ENCODE peak calls at places on chromosomes 11 and 22, in five cellular contexts. J is A549, Y is K562, E is GM12878, D is HepG2. M is an unnamed sample.

GRCh38 chr11:33089776-33090175 is 50.4 kb downstream of the TCP11L1 start:
- DNase-seq in Y (no peak), E (no peak), D (no peak), J (peak), M (no peak)

GRCh38 chr11:82038151-82038550 is 695.5 kb downstream of the FAM181B start:
- DNase-seq in D (no peak), E (no peak), Y (no peak), J (no peak), M (no peak)

GRCh38 chr22:46107753-46108563 is 42.4 kb upstream of the PPARA start:
- DNase-seq in Y (no peak), E (no peak), D (no peak), J (no peak), M (no peak)

GRCh38 chr11:77324508-77324907 is 23.0 kb upstream of the GDPD4 start:
- DNase-seq in Y (no peak), J (no peak), D (no peak), E (no peak), M (no peak)

GRCh38 chr11:99687320-99687719 is 666.6 kb downstream of the CNTN5 start:
- DNase-seq in Y (no peak), E (no peak), J (no peak), D (no peak), M (no peak)

GRCh38 chr11:117717485-117718314 is 79.3 kb downstream of the DSCAML1 start:
- DNase-seq in J (peak), E (no peak), D (peak), Y (no peak), M (peak)

GRCh38 chr22:37803195-37803635 is 4.5 kb upstream of the GCAT start:
- DNase-seq in J (no peak), E (no peak), D (peak), Y (peak), M (no peak)

GRCh38 chr11:74677131-74677530 is 54.1 kb downstream of the CHRDL2 start:
- DNase-seq in J (no peak), D (no peak), E (no peak), Y (no peak), M (no peak)

GRCh38 chr11:69353696-69354544 is 60.0 kb downstream of the MYEOV start:
- DNase-seq in Y (no peak), D (no peak), E (no peak), J (no peak), M (peak)

GRCh38 chr11:124891390-124891861 is 6.2 kb downstream of the ROBO4 start:
- DNase-seq in E (no peak), Y (no peak), J (no peak), D (no peak), M (no peak)

GRCh38 chr11:43376594-43376993 is 17.9 kb downstream of the TTC17 start:
- DNase-seq in J (peak), Y (no peak), E (no peak), D (peak), M (no peak)

GRCh38 chr22:19870153-19871022 is 15.7 kb upstream of the GNB1L start:
- DNase-seq in J (no peak), E (no peak), D (peak), Y (no peak), M (no peak)

GRCh38 chr22:20056161-20056560 is 23.9 kb upstream of the DGCR8 start:
- DNase-seq in D (no peak), Y (no peak), J (no peak), E (no peak), M (no peak)

GRCh38 chr11:41879186-41879738 is 419.8 kb upstream of the LRRC4C start:
- DNase-seq in J (peak), D (no peak), Y (no peak), E (no peak), M (no peak)

GRCh38 chr11:116535954-116536353 is 236.8 kb downstream of the BUD13 start:
- DNase-seq in E (no peak), Y (no peak), D (no peak), J (no peak), M (no peak)
- TF ChIP-seq KDM1A in E (no peak), Y (no peak), D (no peak), J (no peak), M (no peak)

GRCh38 chr22:27080191-27080590 is 422.8 kb downstream of the MIAT start:
- DNase-seq in J (no peak), E (no peak), Y (no peak), D (no peak), M (no peak)

GRCh38 chr22:27074016-27074415 is 416.6 kb downstream of the MIAT start:
- DNase-seq in J (no peak), E (no peak), D (no peak), Y (no peak), M (no peak)

GRCh38 chr22:27075891-27076290 is 418.5 kb downstream of the MIAT start:
- DNase-seq in Y (no peak), E (no peak), D (no peak), J (no peak), M (no peak)

GRCh38 chr22:27075028-27075678 is 417.8 kb downstream of the MIAT start:
- DNase-seq in E (no peak), J (no peak), Y (no peak), D (no peak), M (peak)
- TF ChIP-seq KDM1A in E (no peak), J (no peak), Y (no peak), D (no peak), M (peak)

DNA sequence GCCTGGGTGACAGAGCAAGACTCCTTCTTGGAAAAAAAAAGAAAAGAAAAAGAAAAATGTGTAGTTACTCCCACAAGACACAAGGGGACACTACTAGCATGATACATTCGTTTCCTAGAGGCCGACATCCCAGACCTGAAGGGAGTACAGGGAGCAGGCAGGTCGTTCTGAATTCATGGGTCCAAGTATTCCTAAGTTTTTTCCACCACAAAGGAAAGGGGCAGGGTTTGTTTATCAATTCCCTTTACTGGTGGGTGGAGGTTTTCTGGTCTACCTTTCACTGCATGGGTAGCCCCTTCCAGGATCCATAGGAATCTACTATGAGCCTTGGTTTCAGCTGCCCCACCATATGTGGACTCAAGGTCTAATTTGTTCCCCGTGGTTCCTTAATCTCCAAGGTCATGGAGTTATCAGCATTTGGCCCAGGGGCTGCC is 11.8 kb downstream of the TIGD3 start:
- DNase-seq in Y (peak), J (peak), D (peak), E (no peak), M (no peak)
- TF ChIP-seq KDM1A in Y (no peak), J (no peak), D (no peak), E (no peak), M (no peak)

DNA sequence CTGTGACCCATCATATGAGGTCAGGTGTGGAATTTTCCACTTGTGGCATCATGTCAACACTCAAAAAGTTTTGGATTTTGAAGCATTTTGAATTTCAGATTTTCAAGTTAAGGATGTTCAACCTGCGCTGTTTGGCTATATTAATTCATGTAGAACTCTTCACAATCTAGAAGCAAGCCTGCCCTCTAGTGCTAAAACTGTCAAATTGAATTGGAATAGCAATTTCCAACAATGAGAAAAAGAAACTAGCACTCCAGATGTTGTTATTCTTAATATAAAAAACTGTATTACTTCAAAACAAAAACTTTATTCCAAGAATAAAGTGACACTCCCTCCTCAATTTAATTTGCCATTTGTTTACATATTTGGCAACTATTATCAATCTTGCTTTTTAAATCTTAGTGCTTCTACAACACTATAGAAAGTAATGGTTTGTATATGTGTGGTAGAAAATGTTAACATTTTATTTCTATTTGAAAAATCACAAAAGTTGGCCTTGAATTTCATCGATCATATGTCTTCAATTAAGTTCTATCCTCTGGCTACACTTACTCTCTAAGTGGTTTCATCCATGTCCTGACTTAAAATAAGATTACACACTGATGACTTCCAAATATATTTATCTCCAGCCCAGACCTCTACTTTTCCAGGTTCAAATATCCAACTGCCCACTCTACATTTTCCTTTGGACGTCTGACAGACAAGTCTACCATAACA is 36.6 kb downstream of the DCUN1D5 start:
- DNase-seq in D (peak), Y (peak), J (peak), E (no peak), M (no peak)
- TF ChIP-seq KDM1A in D (no peak), Y (no peak), J (no peak), E (no peak), M (no peak)